ENCODE peak calls at places on chromosomes 4 and X, in five cellular contexts. H, E, V, F and B are unnamed samples.

GRCh38 chr4:88217169-88217568 is 58.7 kb upstream of the ABCG2 start:
- DNase-seq in F (no peak), V (no peak), E (no peak), H (no peak), B (no peak)

GRCh38 chr4:176363072-176363471 is 43.3 kb downstream of the SPCS3 start:
- DNase-seq in E (no peak), V (no peak), H (no peak), F (no peak), B (no peak)

GRCh38 chr4:183350317-183351071 is 28.3 kb upstream of the CLDN24 start:
- DNase-seq in H (no peak), V (no peak), F (no peak), E (no peak), B (peak; percentile 90)

GRCh38 chr4:94516067-94516466 is 64.3 kb downstream of the PDLIM5 start:
- DNase-seq in F (no peak), V (no peak), H (no peak), E (no peak), B (peak; percentile 80)

GRCh38 chr4:137124278-137124932 is 407.9 kb downstream of the PCDH18 start:
- DNase-seq in F (no peak), V (no peak), H (no peak), E (no peak), B (peak; percentile 71)

GRCh38 chrX:23901065-23901464 is 6.7 kb downstream of the APOO start:
- DNase-seq in H (peak; percentile 61), F (no peak), E (no peak), V (no peak), B (peak; percentile 77)

GRCh38 chrX:15947648-15948317 is 93.2 kb upstream of the AP1S2 start:
- DNase-seq in V (no peak), E (no peak), F (no peak), H (no peak), B (peak; percentile 65)

GRCh38 chrX:153934473-153935325 is at the start of gene NAA10:
- DNase-seq in E (no peak), H (peak; percentile 80), F (peak; percentile 73), V (no peak), B (peak; percentile 88)

GRCh38 chrX:34382416-34382815 is 250.3 kb upstream of the FAM47A start:
- DNase-seq in V (no peak), F (no peak), E (no peak), H (no peak), B (peak; percentile 56)

GRCh38 chrX:109393859-109394258 is 88.0 kb downstream of the GUCY2F start:
- DNase-seq in F (no peak), E (no peak), V (no peak), H (no peak), B (no peak)
- TF ChIP-seq CTCF in F (no peak), E (no peak), V (no peak), H (no peak), B (no peak)

GRCh38 chr4:83364312-83364711 is 29.7 kb upstream of the HPSE start:
- DNase-seq in F (no peak), E (no peak), H (no peak), V (no peak), B (no peak)
- H3K4me3 ChIP-seq in F (no peak overlapping the region), E (no peak overlapping the region), H (no peak overlapping the region), V (no peak overlapping the region), B (no peak overlapping the region)

GRCh38 chr4:188573104-188573503 is 433.9 kb downstream of the TRIML1 start:
- DNase-seq in V (no peak), E (no peak), F (no peak), H (no peak), B (no peak)

DNA sequence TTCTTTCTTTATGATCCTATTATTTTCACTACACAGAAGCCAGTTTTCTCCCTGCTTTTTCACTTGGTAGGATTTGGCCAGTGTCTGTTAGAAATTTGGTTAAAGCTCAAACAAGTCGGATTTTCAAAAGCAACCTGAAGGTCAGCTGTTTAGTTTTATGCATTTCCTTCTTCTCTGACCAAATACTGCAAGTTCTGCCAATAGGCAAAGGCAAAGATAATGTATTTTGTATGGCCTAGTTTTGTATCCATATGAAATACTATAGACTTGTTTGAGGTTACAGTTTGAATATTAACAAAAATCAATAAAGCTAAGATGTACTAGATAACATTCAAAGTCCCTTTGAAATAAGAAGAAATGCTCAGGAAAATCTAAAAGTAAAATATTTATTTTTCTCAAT is 439.4 kb downstream of the TRIML1 start:
- DNase-seq in H (no peak), V (no peak), E (no peak), F (no peak), B (no peak)
- TF ChIP-seq CTCF in H (no peak), V (no peak), E (no peak), F (no peak), B (no peak)

GRCh38 chrX:14497184-14497666 is 32.1 kb upstream of the GLRA2 start:
- DNase-seq in E (no peak), V (no peak), H (peak; percentile 21), F (no peak), B (no peak)
- H3K4me3 ChIP-seq in E (no peak overlapping the region), V (peak overlapping the region; percentile 54), H (peak overlapping the region; percentile 4), F (no peak overlapping the region), B (peak overlapping the region; percentile 46)